ENCODE peak calls at places on chromosome 15, in five cellular contexts. One of them, this sample, is unnamed.

GRCh38 chr15:89136818-89137772 is 48.8 kb downstream of the ABHD2 start:
- DNase-seq in fibroblast of mammary gland: peak
- DNase-seq in osteocyte: no peak
- DNase-seq in AG09319: no peak
- DNase-seq in CD4-positive, alpha-beta T cell: no peak
- DNase-seq in this sample: no peak

GRCh38 chr15:99145778-99146177 is 40.9 kb downstream of the SYNM start:
- DNase-seq in fibroblast of mammary gland: no peak
- DNase-seq in osteocyte: peak
- DNase-seq in AG09319: no peak
- DNase-seq in CD4-positive, alpha-beta T cell: no peak
- DNase-seq in this sample: no peak

GRCh38 chr15:37824717-37825382 is 109.6 kb upstream of the TMCO5A start:
- DNase-seq in fibroblast of mammary gland: peak
- DNase-seq in osteocyte: no peak
- DNase-seq in AG09319: peak
- DNase-seq in CD4-positive, alpha-beta T cell: no peak
- DNase-seq in this sample: no peak

GRCh38 chr15:58931985-58932384 is 1.5 kb downstream of the SLTM start:
- DNase-seq in fibroblast of mammary gland: peak
- DNase-seq in osteocyte: no peak
- DNase-seq in AG09319: no peak
- DNase-seq in CD4-positive, alpha-beta T cell: no peak
- DNase-seq in this sample: no peak

GRCh38 chr15:85137507-85138175 is 156.0 kb downstream of the PDE8A start:
- DNase-seq in fibroblast of mammary gland: no peak
- DNase-seq in osteocyte: no peak
- DNase-seq in AG09319: no peak
- DNase-seq in CD4-positive, alpha-beta T cell: no peak
- DNase-seq in this sample: no peak

GRCh38 chr15:80591471-80591870 is 103.6 kb upstream of the ABHD17C start:
- DNase-seq in fibroblast of mammary gland: no peak
- DNase-seq in osteocyte: no peak
- DNase-seq in AG09319: no peak
- DNase-seq in CD4-positive, alpha-beta T cell: no peak
- DNase-seq in this sample: no peak

GRCh38 chr15:36090276-36090946 is 489.0 kb upstream of the CDIN1 start:
- DNase-seq in fibroblast of mammary gland: no peak
- DNase-seq in osteocyte: no peak
- DNase-seq in AG09319: no peak
- DNase-seq in CD4-positive, alpha-beta T cell: no peak
- DNase-seq in this sample: no peak

GRCh38 chr15:45551691-45552090 is 29.1 kb upstream of the SLC30A4 start:
- DNase-seq in fibroblast of mammary gland: peak
- DNase-seq in osteocyte: no peak
- DNase-seq in AG09319: no peak
- DNase-seq in CD4-positive, alpha-beta T cell: no peak
- DNase-seq in this sample: no peak

GRCh38 chr15:100334456-100334855 is 7.3 kb downstream of the ADAMTS17 start:
- DNase-seq in fibroblast of mammary gland: no peak
- DNase-seq in osteocyte: peak
- DNase-seq in AG09319: no peak
- DNase-seq in CD4-positive, alpha-beta T cell: no peak
- DNase-seq in this sample: no peak

GRCh38 chr15:88187195-88187594 is 69.3 kb downstream of the NTRK3 start:
- DNase-seq in fibroblast of mammary gland: no peak
- DNase-seq in osteocyte: no peak
- DNase-seq in AG09319: no peak
- DNase-seq in CD4-positive, alpha-beta T cell: no peak
- DNase-seq in this sample: no peak

GRCh38 chr15:60620707-60621106 is 141.8 kb upstream of the ICE2 start:
- DNase-seq in fibroblast of mammary gland: no peak
- DNase-seq in osteocyte: no peak
- DNase-seq in AG09319: no peak
- DNase-seq in CD4-positive, alpha-beta T cell: no peak
- DNase-seq in this sample: no peak

GRCh38 chr15:31207246-31207645 is 105.7 kb upstream of the TRPM1 start:
- DNase-seq in fibroblast of mammary gland: no peak
- DNase-seq in osteocyte: no peak
- DNase-seq in AG09319: no peak
- DNase-seq in CD4-positive, alpha-beta T cell: peak
- DNase-seq in this sample: no peak

GRCh38 chr15:66774001-66774814 is 72.2 kb downstream of the SMAD6 start:
- DNase-seq in fibroblast of mammary gland: peak
- DNase-seq in osteocyte: peak
- DNase-seq in AG09319: no peak
- DNase-seq in CD4-positive, alpha-beta T cell: peak
- DNase-seq in this sample: peak

GRCh38 chr15:66932634-66933024 is 132.8 kb upstream of the SMAD3 start:
- DNase-seq in fibroblast of mammary gland: no peak
- DNase-seq in osteocyte: no peak
- DNase-seq in AG09319: no peak
- DNase-seq in CD4-positive, alpha-beta T cell: no peak
- DNase-seq in this sample: no peak

GRCh38 chr15:71116366-71116765 is 1.1 kb downstream of the THSD4 start:
- DNase-seq in fibroblast of mammary gland: no peak
- DNase-seq in osteocyte: no peak
- DNase-seq in AG09319: no peak
- DNase-seq in CD4-positive, alpha-beta T cell: no peak
- DNase-seq in this sample: no peak

GRCh38 chr15:65416845-65417416 is 5.8 kb downstream of the IGDCC4 start:
- DNase-seq in fibroblast of mammary gland: peak
- DNase-seq in osteocyte: no peak
- DNase-seq in AG09319: no peak
- DNase-seq in CD4-positive, alpha-beta T cell: no peak
- DNase-seq in this sample: no peak

GRCh38 chr15:80242132-80242769 is 9.8 kb downstream of the CTXND1 start:
- DNase-seq in fibroblast of mammary gland: peak
- DNase-seq in osteocyte: no peak
- DNase-seq in AG09319: no peak
- DNase-seq in CD4-positive, alpha-beta T cell: no peak
- DNase-seq in this sample: no peak

GRCh38 chr15:41276821-41277220 is 45.8 kb downstream of the CHP1 start:
- DNase-seq in fibroblast of mammary gland: no peak
- DNase-seq in osteocyte: no peak
- DNase-seq in AG09319: no peak
- DNase-seq in CD4-positive, alpha-beta T cell: no peak
- DNase-seq in this sample: no peak

GRCh38 chr15:56428821-56429458 is 36.0 kb downstream of the MNS1 start:
- DNase-seq in fibroblast of mammary gland: peak
- DNase-seq in osteocyte: no peak
- DNase-seq in AG09319: no peak
- DNase-seq in CD4-positive, alpha-beta T cell: no peak
- DNase-seq in this sample: no peak

GRCh38 chr15:60004019-60004845 is at the start of gene FOXB1:
- DNase-seq in fibroblast of mammary gland: no peak
- DNase-seq in osteocyte: no peak
- DNase-seq in AG09319: no peak
- DNase-seq in CD4-positive, alpha-beta T cell: no peak
- DNase-seq in this sample: no peak

GRCh38 chr15:80673561-80674244 is 21.4 kb upstream of the ABHD17C start:
- DNase-seq in fibroblast of mammary gland: no peak
- DNase-seq in osteocyte: no peak
- DNase-seq in AG09319: no peak
- DNase-seq in CD4-positive, alpha-beta T cell: no peak
- DNase-seq in this sample: no peak

GRCh38 chr15:70512772-70513362 is 250.5 kb downstream of the UACA start:
- DNase-seq in fibroblast of mammary gland: peak
- DNase-seq in osteocyte: no peak
- DNase-seq in AG09319: no peak
- DNase-seq in CD4-positive, alpha-beta T cell: peak
- DNase-seq in this sample: peak

GRCh38 chr15:64688179-64688578 is 87.2 kb downstream of the RBPMS2 start:
- DNase-seq in fibroblast of mammary gland: no peak
- DNase-seq in osteocyte: no peak
- DNase-seq in AG09319: no peak
- DNase-seq in CD4-positive, alpha-beta T cell: no peak
- DNase-seq in this sample: no peak

GRCh38 chr15:52788099-52788986 is 1.8 kb downstream of the ONECUT1 start:
- DNase-seq in fibroblast of mammary gland: no peak
- DNase-seq in osteocyte: peak
- DNase-seq in AG09319: no peak
- DNase-seq in CD4-positive, alpha-beta T cell: no peak
- DNase-seq in this sample: no peak

GRCh38 chr15:53469422-53469821 is 290.0 kb downstream of the WDR72 start:
- DNase-seq in fibroblast of mammary gland: no peak
- DNase-seq in osteocyte: no peak
- DNase-seq in AG09319: no peak
- DNase-seq in CD4-positive, alpha-beta T cell: no peak
- DNase-seq in this sample: no peak

GRCh38 chr15:96553931-96554330 is 223.4 kb downstream of the NR2F2 start:
- DNase-seq in fibroblast of mammary gland: no peak
- DNase-seq in osteocyte: no peak
- DNase-seq in AG09319: no peak
- DNase-seq in CD4-positive, alpha-beta T cell: no peak
- DNase-seq in this sample: no peak

GRCh38 chr15:73628102-73628501 is 5.1 kb downstream of the NPTN start:
- DNase-seq in fibroblast of mammary gland: no peak
- DNase-seq in osteocyte: no peak
- DNase-seq in AG09319: no peak
- DNase-seq in CD4-positive, alpha-beta T cell: no peak
- DNase-seq in this sample: no peak

GRCh38 chr15:73387507-73388255 is 18.9 kb upstream of the HCN4 start:
- DNase-seq in fibroblast of mammary gland: peak
- DNase-seq in osteocyte: no peak
- DNase-seq in AG09319: no peak
- DNase-seq in CD4-positive, alpha-beta T cell: no peak
- DNase-seq in this sample: no peak

GRCh38 chr15:67914537-67915373 is 74.9 kb upstream of the RNU6-1 start:
- DNase-seq in fibroblast of mammary gland: no peak
- DNase-seq in osteocyte: no peak
- DNase-seq in AG09319: no peak
- DNase-seq in CD4-positive, alpha-beta T cell: no peak
- DNase-seq in this sample: no peak

GRCh38 chr15:27681038-27681437 is 418.1 kb downstream of the OCA2 start:
- DNase-seq in fibroblast of mammary gland: no peak
- DNase-seq in osteocyte: no peak
- DNase-seq in AG09319: no peak
- DNase-seq in CD4-positive, alpha-beta T cell: no peak
- DNase-seq in this sample: no peak

GRCh38 chr15:67120009-67120838 is 54.8 kb downstream of the SMAD3 start:
- DNase-seq in fibroblast of mammary gland: no peak
- DNase-seq in osteocyte: no peak
- DNase-seq in AG09319: no peak
- DNase-seq in CD4-positive, alpha-beta T cell: no peak
- DNase-seq in this sample: no peak

GRCh38 chr15:72770673-72771328 is 12.8 kb downstream of the ADPGK start:
- DNase-seq in fibroblast of mammary gland: peak
- DNase-seq in osteocyte: no peak
- DNase-seq in AG09319: no peak
- DNase-seq in CD4-positive, alpha-beta T cell: no peak
- DNase-seq in this sample: no peak

GRCh38 chr15:48888209-48888608 is 10.3 kb downstream of the EID1 start:
- DNase-seq in fibroblast of mammary gland: no peak
- DNase-seq in osteocyte: no peak
- DNase-seq in AG09319: no peak
- DNase-seq in CD4-positive, alpha-beta T cell: no peak
- DNase-seq in this sample: no peak

GRCh38 chr15:29938701-29939340 is 116.6 kb upstream of the TJP1 start:
- DNase-seq in fibroblast of mammary gland: peak
- DNase-seq in osteocyte: no peak
- DNase-seq in AG09319: no peak
- DNase-seq in CD4-positive, alpha-beta T cell: no peak
- DNase-seq in this sample: no peak
- TF ChIP-seq CTCF in fibroblast of mammary gland: no peak
- TF ChIP-seq CTCF in osteocyte: peak
- TF ChIP-seq CTCF in AG09319: no peak
- TF ChIP-seq CTCF in CD4-positive, alpha-beta T cell: no peak
- TF ChIP-seq CTCF in this sample: no peak

GRCh38 chr15:43185161-43186002 is at the start of gene CCNDBP1:
- DNase-seq in fibroblast of mammary gland: peak
- DNase-seq in osteocyte: peak
- DNase-seq in AG09319: peak
- DNase-seq in CD4-positive, alpha-beta T cell: peak
- DNase-seq in this sample: peak
- TF ChIP-seq CTCF in fibroblast of mammary gland: peak
- TF ChIP-seq CTCF in osteocyte: peak
- TF ChIP-seq CTCF in AG09319: peak
- TF ChIP-seq CTCF in CD4-positive, alpha-beta T cell: peak
- TF ChIP-seq CTCF in this sample: peak

DNA sequence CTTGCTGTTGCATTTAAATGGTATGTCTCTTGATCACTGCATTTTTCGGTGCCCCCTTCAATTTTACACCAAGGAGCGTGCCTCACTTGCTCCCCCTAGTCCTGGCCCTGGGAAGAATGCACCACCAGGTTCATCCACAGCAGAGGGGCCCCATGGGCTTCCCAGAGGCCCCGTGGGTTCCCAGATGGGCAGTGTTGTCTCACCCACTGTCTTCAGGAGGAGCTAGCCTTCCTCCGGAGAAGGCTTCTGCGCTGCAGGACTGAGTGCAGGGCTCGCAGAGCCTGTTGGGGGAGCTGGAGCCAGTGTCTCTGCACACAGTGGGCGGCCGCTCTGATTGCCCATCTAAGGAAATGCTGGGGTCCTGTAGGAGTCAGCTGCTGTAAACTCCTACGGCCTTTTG is 45.9 kb downstream of the POLR2M start:
- DNase-seq in fibroblast of mammary gland: peak
- DNase-seq in osteocyte: no peak
- DNase-seq in AG09319: no peak
- DNase-seq in CD4-positive, alpha-beta T cell: no peak
- DNase-seq in this sample: no peak
- TF ChIP-seq CTCF in fibroblast of mammary gland: peak
- TF ChIP-seq CTCF in osteocyte: peak
- TF ChIP-seq CTCF in AG09319: no peak
- TF ChIP-seq CTCF in CD4-positive, alpha-beta T cell: no peak
- TF ChIP-seq CTCF in this sample: no peak

DNA sequence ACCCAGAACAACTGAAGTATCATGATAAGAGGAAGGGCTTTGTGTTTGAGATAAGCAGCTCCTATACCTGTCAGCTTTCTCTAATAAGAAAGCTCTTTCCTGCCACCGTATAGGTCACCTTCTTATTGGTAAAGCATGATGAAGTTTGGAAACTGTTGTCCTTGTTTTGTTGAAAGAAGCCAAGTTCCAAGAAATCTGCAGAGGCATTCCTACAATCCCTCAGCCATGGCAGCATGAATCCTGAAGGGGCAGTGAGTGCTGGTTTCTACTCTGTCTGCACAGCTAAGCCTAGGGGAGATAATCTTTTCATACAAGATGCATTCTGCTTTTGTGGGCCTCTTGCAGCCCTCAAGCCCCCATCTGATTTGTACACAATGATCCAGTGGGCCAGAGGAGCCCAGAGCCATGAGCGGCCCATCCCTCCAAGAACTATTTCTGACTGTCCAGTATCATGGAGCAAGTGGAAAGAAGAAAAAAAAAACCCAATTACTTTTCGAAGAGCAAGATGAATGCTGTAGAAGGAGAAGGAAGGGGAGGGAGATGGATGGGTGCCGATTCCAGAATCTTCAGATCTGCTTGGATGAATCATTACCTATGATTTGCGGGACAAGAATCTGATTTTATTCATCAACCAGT is 1.9 kb upstream of the THBS1 start:
- DNase-seq in fibroblast of mammary gland: peak
- DNase-seq in osteocyte: no peak
- DNase-seq in AG09319: peak
- DNase-seq in CD4-positive, alpha-beta T cell: no peak
- DNase-seq in this sample: no peak
- TF ChIP-seq CTCF in fibroblast of mammary gland: no peak
- TF ChIP-seq CTCF in osteocyte: peak
- TF ChIP-seq CTCF in AG09319: peak
- TF ChIP-seq CTCF in CD4-positive, alpha-beta T cell: no peak
- TF ChIP-seq CTCF in this sample: no peak